ENCODE peak calls at places on chromosomes 5 and 9, in eight cellular contexts. B is foreskin fibroblast, C is psoas muscle, T is astrocyte, O is fibroblast of the aortic adventitia, Y is ovary, Z is cardiac fibroblast, E is SK-N-SH. X is an unnamed sample.

GRCh38 chr9:89591291-89592200 is 13.3 kb upstream of the GADD45G start:
- DNase-seq in B (no peak), C (no peak), T (no peak), O (no peak), Y (no peak), Z (no peak), E (no peak), X (no peak)

GRCh38 chr5:1217596-1218206 is 7.5 kb upstream of the SLC6A18 start:
- DNase-seq in B (no peak), C (no peak), T (no peak), O (no peak), Y (no peak), Z (no peak), E (no peak), X (no peak)

GRCh38 chr5:96663608-96664007 is 1.4 kb downstream of the CAST start:
- DNase-seq in B (no peak), C (no peak), T (no peak), O (no peak), Y (no peak), Z (no peak), E (no peak), X (no peak)

GRCh38 chr5:9546973-9547947 is 1.4 kb upstream of the SEMA5A start:
- DNase-seq in B (peak), C (peak), T (peak), O (peak), Y (peak), Z (peak), E (no peak), X (peak)

GRCh38 chr5:119357309-119357708 is 1.5 kb downstream of the TNFAIP8 start:
- DNase-seq in B (no peak), C (no peak), T (no peak), O (no peak), Y (no peak), Z (no peak), E (no peak), X (no peak)

GRCh38 chr9:134659688-134660131 is 18.1 kb downstream of the COL5A1 start:
- DNase-seq in B (no peak), C (no peak), T (no peak), O (peak), Y (no peak), Z (no peak), E (peak), X (no peak)

GRCh38 chr9:107929439-107929838 is 439.9 kb upstream of the KLF4 start:
- DNase-seq in B (peak), C (peak), T (no peak), O (peak), Y (peak), Z (peak), E (no peak), X (peak)

GRCh38 chr5:94793816-94794198 is 175.3 kb downstream of the SLF1 start:
- DNase-seq in B (peak), C (no peak), T (peak), O (peak), Y (no peak), Z (peak), E (no peak), X (peak)

GRCh38 chr5:3320317-3320865 is 275.2 kb upstream of the IRX1 start:
- DNase-seq in B (no peak), C (no peak), T (peak), O (no peak), Y (no peak), Z (no peak), E (no peak), X (no peak)

GRCh38 chr9:114246558-114246957 is 76.3 kb upstream of the ORM1 start:
- DNase-seq in B (no peak), C (no peak), T (peak), O (no peak), Y (no peak), Z (no peak), E (no peak), X (no peak)

GRCh38 chr5:80466669-80467485 is 21.0 kb upstream of the FAM151B start:
- DNase-seq in B (peak), C (no peak), T (peak), O (peak), Y (no peak), Z (peak), E (no peak), X (peak)

GRCh38 chr9:37370282-37370681 is 52.2 kb upstream of the GRHPR start:
- DNase-seq in B (no peak), C (no peak), T (no peak), O (no peak), Y (no peak), Z (no peak), E (no peak), X (no peak)

GRCh38 chr5:143182106-143182505 is 221.4 kb downstream of the NR3C1 start:
- DNase-seq in B (no peak), C (no peak), T (no peak), O (no peak), Y (no peak), Z (peak), E (no peak), X (peak)

GRCh38 chr5:143181173-143181572 is 222.3 kb downstream of the NR3C1 start:
- DNase-seq in B (no peak), C (no peak), T (no peak), O (no peak), Y (no peak), Z (no peak), E (no peak), X (no peak)

GRCh38 chr5:143183989-143184388 is 219.5 kb downstream of the NR3C1 start:
- DNase-seq in B (no peak), C (no peak), T (no peak), O (no peak), Y (no peak), Z (no peak), E (no peak), X (no peak)

GRCh38 chr5:143180751-143181150 is 222.7 kb downstream of the NR3C1 start:
- DNase-seq in B (no peak), C (no peak), T (no peak), O (no peak), Y (no peak), Z (no peak), E (no peak), X (no peak)

GRCh38 chr5:143182901-143183820 is 220.3 kb downstream of the NR3C1 start:
- DNase-seq in B (no peak), C (peak), T (peak), O (peak), Y (peak), Z (peak), E (no peak), X (peak)
- TF ChIP-seq CTCF in B (no peak), C (no peak), T (no peak), O (no peak), Y (no peak), Z (no peak), E (no peak), X (peak)

DNA sequence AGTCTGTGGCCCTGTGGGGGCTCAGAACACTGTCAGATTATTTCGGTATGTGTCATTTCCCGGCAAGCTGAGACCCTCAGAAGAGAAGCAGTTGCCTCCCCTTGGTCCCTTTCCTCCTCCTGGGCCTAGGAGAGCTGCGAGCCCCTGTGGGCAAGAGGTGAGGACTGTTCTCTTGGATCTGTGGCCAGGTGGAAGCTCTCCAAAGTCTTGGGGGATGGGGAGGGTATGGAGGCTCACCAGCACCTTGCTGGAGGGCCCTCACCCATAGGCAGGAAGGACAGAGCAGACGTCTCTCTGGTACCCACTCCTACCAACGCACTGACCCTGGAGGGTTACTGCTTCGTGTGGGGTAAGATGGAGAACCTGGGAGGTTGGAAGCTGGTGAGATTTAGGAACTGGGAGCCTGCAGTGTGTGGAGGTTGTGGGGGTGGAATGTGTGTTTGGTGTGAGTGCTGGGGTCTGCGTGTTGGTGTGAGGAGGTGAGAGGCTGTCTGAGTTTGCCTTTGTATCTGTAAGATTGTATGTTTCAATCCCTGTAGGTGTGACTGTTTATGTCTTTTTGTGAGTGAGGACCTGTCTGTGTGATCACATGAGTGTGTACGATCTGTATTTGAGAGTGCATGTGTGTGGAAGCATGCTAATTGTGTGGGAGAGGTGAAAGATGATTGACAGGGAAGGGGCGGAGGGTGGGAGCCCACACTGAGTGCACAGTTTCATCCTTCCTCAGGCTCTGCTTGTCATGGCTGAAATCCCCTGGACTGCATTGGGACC is 52.4 kb upstream of the PSD2 start:
- DNase-seq in B (no peak), C (no peak), T (no peak), O (no peak), Y (no peak), Z (no peak), E (no peak), X (no peak)
- H3K4me3 ChIP-seq in B (no peak), C (no peak), T (no peak), O (no peak), Y (no peak), Z (no peak), E (no peak), X (no peak)

GRCh38 chr9:118522093-118523028 is 818.2 kb downstream of the TLR4 start:
- DNase-seq in B (peak), C (no peak), T (peak), O (peak), Y (no peak), Z (peak), E (peak), X (peak)
- TF ChIP-seq CTCF in B (peak), C (peak), T (peak), O (peak), Y (no peak), Z (peak), E (peak), X (peak)

GRCh38 chr9:129335456-129336129 is 157.5 kb upstream of the IER5L start:
- DNase-seq in B (no peak), C (no peak), T (no peak), O (no peak), Y (peak), Z (peak), E (no peak), X (no peak)

GRCh38 chr9:129337287-129338140 is 159.5 kb upstream of the IER5L start:
- DNase-seq in B (no peak), C (no peak), T (no peak), O (no peak), Y (peak), Z (no peak), E (no peak), X (no peak)

GRCh38 chr9:129336601-129337286 is 158.7 kb upstream of the IER5L start:
- DNase-seq in B (peak), C (no peak), T (peak), O (peak), Y (peak), Z (peak), E (no peak), X (peak)

GRCh38 chr9:129334744-129335080 is 156.7 kb upstream of the IER5L start:
- DNase-seq in B (no peak), C (no peak), T (no peak), O (no peak), Y (no peak), Z (no peak), E (no peak), X (no peak)

DNA sequence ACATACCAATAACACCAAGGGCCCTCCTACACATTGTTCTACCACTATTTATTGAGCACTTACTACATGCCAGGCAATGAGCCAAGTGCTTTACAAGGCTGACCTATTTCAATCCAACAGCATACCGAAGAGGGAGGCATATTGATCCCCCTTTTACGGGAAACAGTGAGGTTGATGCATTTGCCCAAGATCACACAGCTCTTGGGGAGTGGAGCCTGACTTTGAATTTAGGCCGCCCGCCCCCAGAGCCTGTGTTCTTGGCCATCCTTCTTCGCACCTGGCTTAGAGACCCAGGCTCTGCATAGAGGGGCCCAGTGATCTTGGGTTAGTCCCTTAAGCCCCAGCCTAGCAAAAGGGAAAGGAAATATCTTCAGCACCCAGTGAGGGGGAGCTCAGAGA is 158.1 kb upstream of the IER5L start:
- DNase-seq in B (peak), C (no peak), T (peak), O (peak), Y (no peak), Z (peak), E (no peak), X (peak)
- H3K4me3 ChIP-seq in B (no peak), C (peak), T (peak), O (no peak), Y (peak), Z (no peak), E (no peak), X (no peak)

GRCh38 chr5:158010831-158011230 is 151.9 kb upstream of the CLINT1 start:
- DNase-seq in B (no peak), C (no peak), T (no peak), O (no peak), Y (no peak), Z (no peak), E (no peak), X (no peak)

GRCh38 chr5:158014367-158014766 is 155.4 kb upstream of the CLINT1 start:
- DNase-seq in B (no peak), C (no peak), T (no peak), O (no peak), Y (no peak), Z (no peak), E (no peak), X (no peak)

GRCh38 chr5:158011420-158011819 is 152.5 kb upstream of the CLINT1 start:
- DNase-seq in B (no peak), C (no peak), T (no peak), O (no peak), Y (no peak), Z (no peak), E (no peak), X (no peak)

GRCh38 chr5:158013303-158013702 is 154.4 kb upstream of the CLINT1 start:
- DNase-seq in B (no peak), C (no peak), T (no peak), O (no peak), Y (no peak), Z (no peak), E (no peak), X (no peak)

GRCh38 chr5:158013939-158014338 is 155.0 kb upstream of the CLINT1 start:
- DNase-seq in B (no peak), C (no peak), T (peak), O (peak), Y (no peak), Z (peak), E (no peak), X (peak)
- TF ChIP-seq CTCF in B (peak), C (peak), T (peak), O (peak), Y (no peak), Z (peak), E (peak), X (peak)

GRCh38 chr9:133534346-133535284 is at the start of gene ADAMTSL2:
- DNase-seq in B (peak), C (peak), T (peak), O (peak), Y (peak), Z (peak), E (peak), X (peak)

GRCh38 chr9:133536080-133536479 is 1.6 kb downstream of the ADAMTSL2 start:
- DNase-seq in B (no peak), C (no peak), T (no peak), O (no peak), Y (no peak), Z (no peak), E (no peak), X (no peak)

GRCh38 chr9:133535285-133535877 is 877 bp downstream of the ADAMTSL2 start:
- DNase-seq in B (no peak), C (no peak), T (no peak), O (no peak), Y (no peak), Z (no peak), E (no peak), X (no peak)

GRCh38 chr9:133532937-133533668 is 1.4 kb upstream of the ADAMTSL2 start:
- DNase-seq in B (peak), C (peak), T (no peak), O (peak), Y (no peak), Z (peak), E (peak), X (peak)

DNA sequence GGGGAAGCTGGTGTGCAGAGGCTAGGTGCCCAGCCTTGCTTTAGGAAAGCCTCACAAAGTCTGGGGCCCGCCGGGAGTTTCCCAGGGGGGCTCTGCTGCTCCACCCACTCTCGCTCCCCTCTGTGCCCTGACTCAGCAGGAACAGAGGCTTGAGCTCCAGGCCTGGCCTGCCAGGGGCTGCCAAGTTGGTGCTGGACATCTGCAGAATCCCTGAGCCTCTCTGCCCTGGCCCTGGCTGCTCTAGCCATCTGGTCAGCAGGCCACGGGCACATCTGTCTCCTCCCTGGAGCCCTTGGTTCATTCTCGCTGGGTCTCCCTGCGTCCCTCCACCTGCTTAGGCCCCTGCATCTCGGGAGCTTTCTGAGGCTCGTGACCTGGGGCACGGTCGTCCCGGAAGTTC is 626 bp upstream of the ADAMTSL2 start:
- DNase-seq in B (no peak), C (peak), T (no peak), O (peak), Y (no peak), Z (peak), E (peak), X (no peak)
- H3K4me3 ChIP-seq in B (no peak), C (peak), T (no peak), O (no peak), Y (peak), Z (no peak), E (no peak), X (no peak)

DNA sequence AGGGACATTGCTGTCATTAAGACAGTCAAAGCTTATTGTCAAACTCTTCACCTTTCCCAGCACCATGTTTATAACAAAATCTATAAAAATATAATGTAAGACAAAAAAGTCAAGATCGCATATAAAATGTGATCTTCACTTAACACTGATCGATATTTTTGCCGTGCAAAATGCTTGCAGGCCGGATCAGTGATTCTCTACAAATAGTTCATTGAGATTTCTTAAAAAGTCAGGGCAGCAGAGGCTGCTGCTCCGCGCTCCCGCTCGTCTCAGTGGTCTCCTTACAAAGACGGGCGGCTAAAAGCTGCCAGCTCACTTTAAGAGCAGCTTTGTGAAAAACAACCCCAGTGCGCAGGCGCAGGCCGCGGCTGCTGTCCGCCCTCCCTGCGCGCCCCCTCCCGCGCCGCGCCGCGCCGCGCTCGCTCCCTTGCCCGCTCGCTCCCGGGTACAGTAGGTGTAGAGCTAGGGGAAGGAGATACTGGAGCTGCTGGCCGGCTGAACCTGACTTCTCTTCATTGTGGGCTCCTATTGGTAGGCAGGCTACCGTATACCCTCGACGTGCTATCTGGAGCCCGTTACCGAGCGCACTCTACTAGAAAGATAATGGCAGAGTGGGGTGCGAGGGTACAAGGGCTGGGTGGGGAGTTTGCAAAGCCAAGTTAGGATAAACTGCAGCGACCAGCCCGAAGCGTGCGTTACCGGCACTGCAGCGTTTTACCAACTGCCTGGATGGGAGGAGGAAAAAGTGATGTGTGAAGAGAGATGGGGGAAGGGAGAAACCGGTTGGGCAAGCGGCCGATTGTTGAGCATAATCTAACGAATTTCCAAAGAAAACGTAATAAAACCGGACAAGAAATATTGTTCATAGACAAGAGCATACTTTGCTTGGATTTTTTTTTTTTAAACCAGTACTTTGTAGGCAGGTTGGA is at the start of gene ARRDC3:
- DNase-seq in B (peak), C (peak), T (peak), O (peak), Y (peak), Z (peak), E (peak), X (peak)
- TF ChIP-seq CTCF in B (no peak), C (no peak), T (no peak), O (no peak), Y (no peak), Z (no peak), E (no peak), X (no peak)

GRCh38 chr9:84154320-84154719 is 173.7 kb downstream of the RMI1 start:
- DNase-seq in B (no peak), C (no peak), T (peak), O (peak), Y (no peak), Z (peak), E (no peak), X (peak)

GRCh38 chr9:84152204-84152603 is 171.6 kb downstream of the RMI1 start:
- DNase-seq in B (no peak), C (no peak), T (no peak), O (no peak), Y (no peak), Z (peak), E (no peak), X (no peak)

GRCh38 chr9:84151236-84151635 is 170.6 kb downstream of the RMI1 start:
- DNase-seq in B (no peak), C (no peak), T (no peak), O (no peak), Y (no peak), Z (no peak), E (no peak), X (no peak)

GRCh38 chr9:84153885-84154284 is 173.3 kb downstream of the RMI1 start:
- DNase-seq in B (no peak), C (no peak), T (peak), O (peak), Y (no peak), Z (peak), E (no peak), X (peak)
- H3K4me3 ChIP-seq in B (no peak), C (no peak), T (no peak), O (no peak), Y (no peak), Z (no peak), E (no peak), X (no peak)

GRCh38 chr9:20625003-20625349 is 2.7 kb upstream of the MLLT3 start:
- DNase-seq in B (no peak), C (no peak), T (no peak), O (no peak), Y (no peak), Z (no peak), E (no peak), X (no peak)
- TF ChIP-seq CTCF in B (no peak), C (no peak), T (no peak), O (no peak), Y (no peak), Z (no peak), E (no peak), X (no peak)